ENCODE peak calls at places on chromosomes 12 and 14, in seven cellular contexts. One of them, this sample, is unnamed.

GRCh38 chr12:32134144-32134888 is 27.7 kb downstream of the BICD1 start:
- DNase-seq in endodermal cell: peak; percentile 68
- DNase-seq in Calu3: peak; percentile 19
- DNase-seq in CD8-positive, alpha-beta T cell: peak; percentile 16
- DNase-seq in endothelial cell: no peak
- DNase-seq in AG04450: no peak
- DNase-seq in A549: no peak
- DNase-seq in this sample: no peak

GRCh38 chr12:113905829-113906228 is 60.3 kb downstream of the RBM19 start:
- DNase-seq in A549: no peak
- DNase-seq in endodermal cell: no peak
- DNase-seq in Calu3: no peak
- DNase-seq in AG04450: no peak
- DNase-seq in endothelial cell: no peak
- DNase-seq in CD8-positive, alpha-beta T cell: no peak
- DNase-seq in this sample: no peak

GRCh38 chr14:49769171-49769570 is 1.2 kb downstream of the KLHDC2 start:
- DNase-seq in Calu3: peak; percentile 23
- DNase-seq in A549: no peak
- DNase-seq in endothelial cell: no peak
- DNase-seq in endodermal cell: no peak
- DNase-seq in AG04450: no peak
- DNase-seq in CD8-positive, alpha-beta T cell: no peak
- DNase-seq in this sample: no peak

GRCh38 chr12:107027304-107028053 is 40.5 kb upstream of the MTERF2 start:
- DNase-seq in CD8-positive, alpha-beta T cell: no peak
- DNase-seq in A549: peak; percentile 60
- DNase-seq in Calu3: peak; percentile 35
- DNase-seq in endodermal cell: no peak
- DNase-seq in endothelial cell: no peak
- DNase-seq in AG04450: peak; percentile 70
- DNase-seq in this sample: no peak

GRCh38 chr12:53750812-53751335 is 905 bp downstream of the CISTR start:
- DNase-seq in Calu3: no peak
- DNase-seq in CD8-positive, alpha-beta T cell: no peak
- DNase-seq in A549: no peak
- DNase-seq in endothelial cell: no peak
- DNase-seq in endodermal cell: peak; percentile 83
- DNase-seq in AG04450: no peak
- DNase-seq in this sample: peak; percentile 69

GRCh38 chr14:101542391-101542790 is 18.9 kb upstream of the DIO3 start:
- DNase-seq in A549: no peak
- DNase-seq in endodermal cell: no peak
- DNase-seq in endothelial cell: no peak
- DNase-seq in CD8-positive, alpha-beta T cell: no peak
- DNase-seq in Calu3: no peak
- DNase-seq in AG04450: no peak
- DNase-seq in this sample: no peak

GRCh38 chr14:40447032-40447431 is 1014.8 kb upstream of the FBXO33 start:
- DNase-seq in CD8-positive, alpha-beta T cell: no peak
- DNase-seq in Calu3: no peak
- DNase-seq in endothelial cell: no peak
- DNase-seq in AG04450: no peak
- DNase-seq in A549: no peak
- DNase-seq in endodermal cell: no peak
- DNase-seq in this sample: no peak

GRCh38 chr12:4107911-4108697 is 165.5 kb upstream of the CCND2 start:
- DNase-seq in AG04450: no peak
- DNase-seq in CD8-positive, alpha-beta T cell: no peak
- DNase-seq in A549: no peak
- DNase-seq in endodermal cell: no peak
- DNase-seq in endothelial cell: no peak
- DNase-seq in Calu3: no peak
- DNase-seq in this sample: no peak

GRCh38 chr14:79375336-79375735 is 836.0 kb downstream of the DIO2 start:
- DNase-seq in endodermal cell: no peak
- DNase-seq in Calu3: no peak
- DNase-seq in AG04450: no peak
- DNase-seq in CD8-positive, alpha-beta T cell: no peak
- DNase-seq in A549: no peak
- DNase-seq in endothelial cell: no peak
- DNase-seq in this sample: no peak

GRCh38 chr14:64734990-64735389 is 30.8 kb downstream of the PLEKHG3 start:
- DNase-seq in endodermal cell: peak; percentile 24
- DNase-seq in endothelial cell: no peak
- DNase-seq in Calu3: no peak
- DNase-seq in CD8-positive, alpha-beta T cell: no peak
- DNase-seq in AG04450: no peak
- DNase-seq in A549: no peak
- DNase-seq in this sample: peak; percentile 29

GRCh38 chr12:45268672-45269406 is 52.9 kb downstream of the ANO6 start:
- DNase-seq in endothelial cell: peak; percentile 75
- DNase-seq in AG04450: peak; percentile 61
- DNase-seq in Calu3: peak; percentile 76
- DNase-seq in A549: peak; percentile 35
- DNase-seq in endodermal cell: peak; percentile 75
- DNase-seq in CD8-positive, alpha-beta T cell: no peak
- DNase-seq in this sample: no peak

GRCh38 chr12:93892431-93893210 is 215.4 kb downstream of the CRADD start:
- DNase-seq in AG04450: no peak
- DNase-seq in CD8-positive, alpha-beta T cell: no peak
- DNase-seq in Calu3: no peak
- DNase-seq in endothelial cell: no peak
- DNase-seq in A549: no peak
- DNase-seq in endodermal cell: no peak
- DNase-seq in this sample: peak; percentile 29

GRCh38 chr12:91178139-91178561 is 4.5 kb downstream of the DCN start:
- DNase-seq in endodermal cell: peak; percentile 54
- DNase-seq in CD8-positive, alpha-beta T cell: no peak
- DNase-seq in endothelial cell: no peak
- DNase-seq in AG04450: no peak
- DNase-seq in A549: no peak
- DNase-seq in Calu3: no peak
- DNase-seq in this sample: no peak

GRCh38 chr12:124837958-124838803 is 25.5 kb downstream of the SCARB1 start:
- DNase-seq in A549: peak; percentile 94
- DNase-seq in endodermal cell: peak; percentile 71
- DNase-seq in endothelial cell: no peak
- DNase-seq in AG04450: peak; percentile 83
- DNase-seq in CD8-positive, alpha-beta T cell: no peak
- DNase-seq in Calu3: peak; percentile 74
- DNase-seq in this sample: no peak

GRCh38 chr12:85441740-85442139 is 161.7 kb downstream of the ALX1 start:
- DNase-seq in endothelial cell: no peak
- DNase-seq in endodermal cell: no peak
- DNase-seq in CD8-positive, alpha-beta T cell: no peak
- DNase-seq in AG04450: no peak
- DNase-seq in Calu3: no peak
- DNase-seq in A549: peak; percentile 10
- DNase-seq in this sample: no peak

GRCh38 chr14:30553311-30553989 is 5.5 kb upstream of the G2E3 start:
- DNase-seq in A549: no peak
- DNase-seq in AG04450: no peak
- DNase-seq in endothelial cell: no peak
- DNase-seq in endodermal cell: no peak
- DNase-seq in Calu3: no peak
- DNase-seq in CD8-positive, alpha-beta T cell: no peak
- DNase-seq in this sample: no peak

GRCh38 chr14:106657460-106657859 is 1131.1 kb downstream of the TMEM121 start:
- DNase-seq in CD8-positive, alpha-beta T cell: no peak
- DNase-seq in AG04450: no peak
- DNase-seq in A549: no peak
- DNase-seq in endothelial cell: no peak
- DNase-seq in endodermal cell: no peak
- DNase-seq in Calu3: peak; percentile 27
- DNase-seq in this sample: no peak

GRCh38 chr12:40692617-40693502 is 621 bp downstream of the CNTN1 start:
- DNase-seq in endothelial cell: peak; percentile 21
- DNase-seq in CD8-positive, alpha-beta T cell: no peak
- DNase-seq in AG04450: no peak
- DNase-seq in A549: peak; percentile 36
- DNase-seq in endodermal cell: peak; percentile 86
- DNase-seq in Calu3: no peak
- DNase-seq in this sample: peak; percentile 46

GRCh38 chr14:104031384-104031783 is 54.1 kb upstream of the ASPG start:
- DNase-seq in AG04450: no peak
- DNase-seq in CD8-positive, alpha-beta T cell: no peak
- DNase-seq in A549: no peak
- DNase-seq in Calu3: no peak
- DNase-seq in endodermal cell: no peak
- DNase-seq in endothelial cell: no peak
- DNase-seq in this sample: no peak

GRCh38 chr14:104387000-104387384 is 192.6 kb upstream of the C14orf180 start:
- DNase-seq in A549: no peak
- DNase-seq in endothelial cell: no peak
- DNase-seq in Calu3: no peak
- DNase-seq in endodermal cell: peak; percentile 23
- DNase-seq in CD8-positive, alpha-beta T cell: no peak
- DNase-seq in AG04450: no peak
- DNase-seq in this sample: no peak

GRCh38 chr12:75900781-75901254 is 130.8 kb downstream of the PHLDA1 start:
- DNase-seq in CD8-positive, alpha-beta T cell: no peak
- DNase-seq in AG04450: no peak
- DNase-seq in endodermal cell: no peak
- DNase-seq in endothelial cell: no peak
- DNase-seq in A549: no peak
- DNase-seq in Calu3: no peak
- DNase-seq in this sample: no peak

GRCh38 chr12:52189376-52190174 is 2.2 kb downstream of the KRT80 start:
- DNase-seq in endodermal cell: no peak
- DNase-seq in CD8-positive, alpha-beta T cell: no peak
- DNase-seq in Calu3: no peak
- DNase-seq in endothelial cell: no peak
- DNase-seq in AG04450: no peak
- DNase-seq in A549: no peak
- DNase-seq in this sample: no peak

GRCh38 chr12:116338064-116338872 is 60.8 kb upstream of the MED13L start:
- DNase-seq in Calu3: no peak
- DNase-seq in endodermal cell: peak; percentile 70
- DNase-seq in endothelial cell: no peak
- DNase-seq in A549: no peak
- DNase-seq in AG04450: no peak
- DNase-seq in CD8-positive, alpha-beta T cell: no peak
- DNase-seq in this sample: no peak

GRCh38 chr12:25691865-25692114 is 138.7 kb upstream of the LMNTD1 start:
- DNase-seq in endodermal cell: no peak
- DNase-seq in Calu3: no peak
- DNase-seq in AG04450: no peak
- DNase-seq in endothelial cell: no peak
- DNase-seq in CD8-positive, alpha-beta T cell: no peak
- DNase-seq in A549: no peak
- DNase-seq in this sample: no peak

GRCh38 chr12:104930388-104931326 is 27.4 kb downstream of the SLC41A2 start:
- DNase-seq in A549: no peak
- DNase-seq in endodermal cell: no peak
- DNase-seq in AG04450: no peak
- DNase-seq in Calu3: no peak
- DNase-seq in CD8-positive, alpha-beta T cell: no peak
- DNase-seq in endothelial cell: no peak
- DNase-seq in this sample: no peak

GRCh38 chr12:48815281-48816110 is 2.8 kb upstream of the CACNB3 start:
- DNase-seq in CD8-positive, alpha-beta T cell: no peak
- DNase-seq in Calu3: peak; percentile 65
- DNase-seq in A549: peak; percentile 69
- DNase-seq in endodermal cell: peak; percentile 94
- DNase-seq in AG04450: peak; percentile 49
- DNase-seq in endothelial cell: peak; percentile 62
- DNase-seq in this sample: peak; percentile 90

GRCh38 chr14:63388766-63389431 is 70.2 kb upstream of the GPHB5 start:
- DNase-seq in AG04450: peak; percentile 18
- DNase-seq in endothelial cell: peak; percentile 75
- DNase-seq in Calu3: peak; percentile 68
- DNase-seq in endodermal cell: peak; percentile 90
- DNase-seq in A549: peak; percentile 20
- DNase-seq in CD8-positive, alpha-beta T cell: peak; percentile 31
- DNase-seq in this sample: peak; percentile 77

GRCh38 chr14:82385043-82385442 is 851.4 kb upstream of the SEL1L start:
- DNase-seq in AG04450: no peak
- DNase-seq in A549: no peak
- DNase-seq in endothelial cell: no peak
- DNase-seq in CD8-positive, alpha-beta T cell: no peak
- DNase-seq in endodermal cell: no peak
- DNase-seq in Calu3: no peak
- DNase-seq in this sample: no peak

GRCh38 chr12:42587564-42588307 is 1.8 kb downstream of the PRICKLE1 start:
- DNase-seq in A549: no peak
- DNase-seq in endothelial cell: no peak
- DNase-seq in CD8-positive, alpha-beta T cell: no peak
- DNase-seq in Calu3: no peak
- DNase-seq in AG04450: no peak
- DNase-seq in endodermal cell: peak; percentile 54
- DNase-seq in this sample: peak; percentile 47

GRCh38 chr12:124497658-124498057 is 69.8 kb downstream of the NCOR2 start:
- DNase-seq in endodermal cell: no peak
- DNase-seq in endothelial cell: no peak
- DNase-seq in CD8-positive, alpha-beta T cell: no peak
- DNase-seq in Calu3: no peak
- DNase-seq in A549: no peak
- DNase-seq in AG04450: peak; percentile 69
- DNase-seq in this sample: no peak

GRCh38 chr14:21058903-21059302 is 1.3 kb downstream of the RNASE8 start:
- DNase-seq in endothelial cell: no peak
- DNase-seq in A549: no peak
- DNase-seq in Calu3: no peak
- DNase-seq in AG04450: no peak
- DNase-seq in CD8-positive, alpha-beta T cell: no peak
- DNase-seq in endodermal cell: no peak
- DNase-seq in this sample: no peak
- TF ChIP-seq CTCF in endothelial cell: no peak
- TF ChIP-seq CTCF in A549: no peak
- TF ChIP-seq CTCF in Calu3: no peak
- TF ChIP-seq CTCF in AG04450: no peak
- TF ChIP-seq CTCF in CD8-positive, alpha-beta T cell: no peak
- TF ChIP-seq CTCF in endodermal cell: no peak
- TF ChIP-seq CTCF in this sample: no peak

GRCh38 chr12:97943359-97943758 is 480.8 kb downstream of the RMST start:
- DNase-seq in Calu3: no peak
- DNase-seq in endothelial cell: no peak
- DNase-seq in CD8-positive, alpha-beta T cell: no peak
- DNase-seq in endodermal cell: no peak
- DNase-seq in AG04450: no peak
- DNase-seq in A549: no peak
- DNase-seq in this sample: no peak
- TF ChIP-seq CTCF in Calu3: no peak
- TF ChIP-seq CTCF in endothelial cell: no peak
- TF ChIP-seq CTCF in CD8-positive, alpha-beta T cell: no peak
- TF ChIP-seq CTCF in endodermal cell: peak; percentile 63
- TF ChIP-seq CTCF in AG04450: no peak
- TF ChIP-seq CTCF in A549: no peak
- TF ChIP-seq CTCF in this sample: no peak

GRCh38 chr14:97164014-97164413 is 366.8 kb downstream of the VRK1 start:
- DNase-seq in endothelial cell: no peak
- DNase-seq in Calu3: no peak
- DNase-seq in A549: no peak
- DNase-seq in AG04450: no peak
- DNase-seq in CD8-positive, alpha-beta T cell: no peak
- DNase-seq in endodermal cell: no peak
- DNase-seq in this sample: no peak
- TF ChIP-seq CTCF in endothelial cell: no peak
- TF ChIP-seq CTCF in Calu3: no peak
- TF ChIP-seq CTCF in A549: peak; percentile 12
- TF ChIP-seq CTCF in AG04450: no peak
- TF ChIP-seq CTCF in CD8-positive, alpha-beta T cell: no peak
- TF ChIP-seq CTCF in endodermal cell: no peak
- TF ChIP-seq CTCF in this sample: no peak

GRCh38 chr12:122306407-122306806 is 40.1 kb upstream of the VPS33A start:
- DNase-seq in A549: no peak
- DNase-seq in Calu3: no peak
- DNase-seq in AG04450: no peak
- DNase-seq in endothelial cell: no peak
- DNase-seq in CD8-positive, alpha-beta T cell: no peak
- DNase-seq in endodermal cell: peak; percentile 83
- DNase-seq in this sample: no peak
- TF ChIP-seq CTCF in A549: no peak
- TF ChIP-seq CTCF in Calu3: no peak
- TF ChIP-seq CTCF in AG04450: no peak
- TF ChIP-seq CTCF in endothelial cell: no peak
- TF ChIP-seq CTCF in CD8-positive, alpha-beta T cell: no peak
- TF ChIP-seq CTCF in endodermal cell: peak; percentile 78
- TF ChIP-seq CTCF in this sample: no peak